ENCODE peak calls at places on chromosomes 6 and 20, in five cellular contexts. One of them, this sample, is unnamed.

GRCh38 chr20:61938839-61939690 is 126.6 kb downstream of the TAF4 start:
- DNase-seq in kidney: peak; percentile 58
- DNase-seq in heart right ventricle: no peak
- DNase-seq in IMR-90: no peak
- DNase-seq in CD4-positive, CD25-positive, alpha-beta regulatory T cell: no peak
- DNase-seq in this sample: no peak

GRCh38 chr6:168403370-168404005 is 37.5 kb upstream of the SMOC2 start:
- DNase-seq in CD4-positive, CD25-positive, alpha-beta regulatory T cell: no peak
- DNase-seq in heart right ventricle: no peak
- DNase-seq in IMR-90: no peak
- DNase-seq in kidney: no peak
- DNase-seq in this sample: no peak

GRCh38 chr6:164042212-164042611 is 627.7 kb downstream of the QKI start:
- DNase-seq in CD4-positive, CD25-positive, alpha-beta regulatory T cell: no peak
- DNase-seq in kidney: no peak
- DNase-seq in IMR-90: no peak
- DNase-seq in heart right ventricle: no peak
- DNase-seq in this sample: no peak

GRCh38 chr6:135267085-135267484 is 86.0 kb downstream of the MYB start:
- DNase-seq in IMR-90: no peak
- DNase-seq in heart right ventricle: no peak
- DNase-seq in kidney: no peak
- DNase-seq in CD4-positive, CD25-positive, alpha-beta regulatory T cell: no peak
- DNase-seq in this sample: no peak

GRCh38 chr6:123333000-123333756 is 303.6 kb downstream of the TRDN start:
- DNase-seq in heart right ventricle: no peak
- DNase-seq in IMR-90: no peak
- DNase-seq in CD4-positive, CD25-positive, alpha-beta regulatory T cell: no peak
- DNase-seq in kidney: no peak
- DNase-seq in this sample: no peak

GRCh38 chr6:89583559-89583958 is 55.0 kb downstream of the LYRM2 start:
- DNase-seq in IMR-90: no peak
- DNase-seq in kidney: no peak
- DNase-seq in heart right ventricle: no peak
- DNase-seq in CD4-positive, CD25-positive, alpha-beta regulatory T cell: no peak
- DNase-seq in this sample: no peak

GRCh38 chr20:8670900-8671229 is 398.0 kb upstream of the PLCB4 start:
- DNase-seq in CD4-positive, CD25-positive, alpha-beta regulatory T cell: no peak
- DNase-seq in kidney: no peak
- DNase-seq in heart right ventricle: no peak
- DNase-seq in IMR-90: no peak
- DNase-seq in this sample: no peak

GRCh38 chr6:24923885-24924401 is 11.8 kb downstream of the RIPOR2 start:
- DNase-seq in heart right ventricle: no peak
- DNase-seq in IMR-90: no peak
- DNase-seq in kidney: no peak
- DNase-seq in CD4-positive, CD25-positive, alpha-beta regulatory T cell: no peak
- DNase-seq in this sample: no peak

GRCh38 chr6:25590986-25591385 is 61.0 kb upstream of the SCGN start:
- DNase-seq in CD4-positive, CD25-positive, alpha-beta regulatory T cell: no peak
- DNase-seq in kidney: no peak
- DNase-seq in heart right ventricle: no peak
- DNase-seq in IMR-90: no peak
- DNase-seq in this sample: no peak

GRCh38 chr6:138692978-138693909 is 80.3 kb upstream of the CCDC28A start:
- DNase-seq in CD4-positive, CD25-positive, alpha-beta regulatory T cell: peak; percentile 32
- DNase-seq in IMR-90: peak; percentile 57
- DNase-seq in heart right ventricle: peak; percentile 47
- DNase-seq in kidney: peak; percentile 92
- DNase-seq in this sample: peak; percentile 83

GRCh38 chr6:104212977-104213696 is 646.6 kb downstream of the HACE1 start:
- DNase-seq in heart right ventricle: no peak
- DNase-seq in CD4-positive, CD25-positive, alpha-beta regulatory T cell: no peak
- DNase-seq in kidney: no peak
- DNase-seq in IMR-90: no peak
- DNase-seq in this sample: no peak

GRCh38 chr6:34022250-34022872 is 123.5 kb downstream of the GRM4 start:
- DNase-seq in heart right ventricle: no peak
- DNase-seq in IMR-90: no peak
- DNase-seq in kidney: peak; percentile 75
- DNase-seq in CD4-positive, CD25-positive, alpha-beta regulatory T cell: no peak
- DNase-seq in this sample: no peak

GRCh38 chr20:14922503-14923267 is 585.3 kb upstream of the FLRT3 start:
- DNase-seq in IMR-90: no peak
- DNase-seq in heart right ventricle: no peak
- DNase-seq in kidney: no peak
- DNase-seq in CD4-positive, CD25-positive, alpha-beta regulatory T cell: no peak
- DNase-seq in this sample: no peak

GRCh38 chr6:102619585-102619984 is 1226.1 kb downstream of the GRIK2 start:
- DNase-seq in CD4-positive, CD25-positive, alpha-beta regulatory T cell: no peak
- DNase-seq in heart right ventricle: no peak
- DNase-seq in kidney: no peak
- DNase-seq in IMR-90: peak; percentile 1
- DNase-seq in this sample: no peak

GRCh38 chr6:43859213-43859612 is 89.2 kb downstream of the VEGFA start:
- DNase-seq in CD4-positive, CD25-positive, alpha-beta regulatory T cell: no peak
- DNase-seq in kidney: no peak
- DNase-seq in IMR-90: no peak
- DNase-seq in heart right ventricle: no peak
- DNase-seq in this sample: no peak

GRCh38 chr6:30829639-30830250 is 54.6 kb upstream of the DDR1 start:
- DNase-seq in kidney: no peak
- DNase-seq in IMR-90: no peak
- DNase-seq in CD4-positive, CD25-positive, alpha-beta regulatory T cell: peak; percentile 57
- DNase-seq in heart right ventricle: no peak
- DNase-seq in this sample: peak; percentile 18

GRCh38 chr6:41786451-41787218 is 859 bp upstream of the TOMM6 start:
- DNase-seq in kidney: peak; percentile 95
- DNase-seq in heart right ventricle: peak; percentile 91
- DNase-seq in CD4-positive, CD25-positive, alpha-beta regulatory T cell: peak; percentile 83
- DNase-seq in IMR-90: peak; percentile 61
- DNase-seq in this sample: peak; percentile 84

GRCh38 chr6:36633915-36634314 is 39.8 kb downstream of the SRSF3 start:
- DNase-seq in IMR-90: peak; percentile 87
- DNase-seq in kidney: peak; percentile 84
- DNase-seq in heart right ventricle: peak; percentile 77
- DNase-seq in CD4-positive, CD25-positive, alpha-beta regulatory T cell: no peak
- DNase-seq in this sample: peak; percentile 82

GRCh38 chr6:105346052-105346451 is 56.8 kb downstream of the PREP start:
- DNase-seq in heart right ventricle: no peak
- DNase-seq in IMR-90: peak; percentile 93
- DNase-seq in CD4-positive, CD25-positive, alpha-beta regulatory T cell: no peak
- DNase-seq in kidney: no peak
- DNase-seq in this sample: no peak

GRCh38 chr20:3412600-3413392 is 5.3 kb upstream of the DNAAF9 start:
- DNase-seq in heart right ventricle: no peak
- DNase-seq in IMR-90: no peak
- DNase-seq in kidney: no peak
- DNase-seq in CD4-positive, CD25-positive, alpha-beta regulatory T cell: no peak
- DNase-seq in this sample: no peak

GRCh38 chr6:125477141-125477540 is 175.4 kb upstream of the HDDC2 start:
- DNase-seq in IMR-90: no peak
- DNase-seq in CD4-positive, CD25-positive, alpha-beta regulatory T cell: no peak
- DNase-seq in heart right ventricle: no peak
- DNase-seq in kidney: no peak
- DNase-seq in this sample: no peak

GRCh38 chr6:81515562-81516453 is 236.7 kb downstream of the TENT5A start:
- DNase-seq in IMR-90: peak; percentile 47
- DNase-seq in CD4-positive, CD25-positive, alpha-beta regulatory T cell: no peak
- DNase-seq in kidney: no peak
- DNase-seq in heart right ventricle: no peak
- DNase-seq in this sample: no peak

GRCh38 chr20:44501448-44501847 is 20.4 kb downstream of the SERINC3 start:
- DNase-seq in kidney: no peak
- DNase-seq in heart right ventricle: peak; percentile 20
- DNase-seq in IMR-90: peak; percentile 91
- DNase-seq in CD4-positive, CD25-positive, alpha-beta regulatory T cell: no peak
- DNase-seq in this sample: no peak

GRCh38 chr6:35052694-35053565 is 88.2 kb downstream of the TCP11 start:
- DNase-seq in CD4-positive, CD25-positive, alpha-beta regulatory T cell: no peak
- DNase-seq in IMR-90: peak; percentile 56
- DNase-seq in heart right ventricle: no peak
- DNase-seq in kidney: no peak
- DNase-seq in this sample: peak; percentile 43

GRCh38 chr6:18241208-18241836 is 23.0 kb downstream of the DEK start:
- DNase-seq in IMR-90: peak; percentile 38
- DNase-seq in heart right ventricle: no peak
- DNase-seq in CD4-positive, CD25-positive, alpha-beta regulatory T cell: peak; percentile 38
- DNase-seq in kidney: no peak
- DNase-seq in this sample: no peak

GRCh38 chr6:151881231-151881630 is 73.7 kb downstream of the ESR1 start:
- DNase-seq in IMR-90: no peak
- DNase-seq in heart right ventricle: no peak
- DNase-seq in kidney: no peak
- DNase-seq in CD4-positive, CD25-positive, alpha-beta regulatory T cell: no peak
- DNase-seq in this sample: no peak

DNA sequence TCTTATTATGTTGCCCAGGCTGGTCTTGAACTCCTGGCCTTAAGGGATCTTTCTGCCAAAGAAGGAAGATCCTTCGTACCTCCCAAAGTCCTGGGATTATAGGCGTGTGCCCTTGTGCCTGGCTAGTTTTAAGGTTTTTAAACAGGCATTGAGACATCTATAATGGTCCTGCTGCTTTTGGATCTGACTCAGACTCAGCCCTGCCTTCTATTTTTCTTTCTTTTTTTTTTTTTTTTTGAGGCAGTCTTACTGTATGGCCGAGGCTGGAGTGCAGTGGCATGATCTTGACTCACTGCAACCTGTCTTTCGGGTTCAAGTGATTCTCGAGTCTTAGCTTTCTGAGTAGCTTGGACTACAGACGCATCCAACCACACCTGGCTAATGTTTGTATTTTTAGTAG is 73.7 kb downstream of the PHF20 start:
- DNase-seq in kidney: no peak
- DNase-seq in heart right ventricle: no peak
- DNase-seq in IMR-90: peak; percentile 50
- DNase-seq in CD4-positive, CD25-positive, alpha-beta regulatory T cell: no peak
- DNase-seq in this sample: no peak
- H3K27ac ChIP-seq in kidney: no peak overlapping the region
- H3K27ac ChIP-seq in heart right ventricle: no peak overlapping the region
- H3K27ac ChIP-seq in IMR-90: no peak overlapping the region
- H3K27ac ChIP-seq in CD4-positive, CD25-positive, alpha-beta regulatory T cell: no peak overlapping the region
- H3K27ac ChIP-seq in this sample: no peak overlapping the region

GRCh38 chr20:31555203-31555602 is 41.0 kb downstream of the HM13 start:
- DNase-seq in IMR-90: no peak
- DNase-seq in heart right ventricle: no peak
- DNase-seq in kidney: peak; percentile 60
- DNase-seq in CD4-positive, CD25-positive, alpha-beta regulatory T cell: no peak
- DNase-seq in this sample: no peak
- H3K27ac ChIP-seq in IMR-90: no peak overlapping the region
- H3K27ac ChIP-seq in heart right ventricle: no peak overlapping the region
- H3K27ac ChIP-seq in kidney: no peak overlapping the region
- H3K27ac ChIP-seq in CD4-positive, CD25-positive, alpha-beta regulatory T cell: no peak overlapping the region
- H3K27ac ChIP-seq in this sample: no peak overlapping the region

GRCh38 chr6:32109765-32110160 is 625 bp upstream of the TNXB start:
- DNase-seq in CD4-positive, CD25-positive, alpha-beta regulatory T cell: no peak
- DNase-seq in heart right ventricle: no peak
- DNase-seq in IMR-90: no peak
- DNase-seq in kidney: no peak
- DNase-seq in this sample: no peak
- H3K27ac ChIP-seq in CD4-positive, CD25-positive, alpha-beta regulatory T cell: no peak overlapping the region
- H3K27ac ChIP-seq in heart right ventricle: peak overlapping the region; percentile 90
- H3K27ac ChIP-seq in IMR-90: no peak overlapping the region
- H3K27ac ChIP-seq in kidney: peak overlapping the region; percentile 59
- H3K27ac ChIP-seq in this sample: no peak overlapping the region

DNA sequence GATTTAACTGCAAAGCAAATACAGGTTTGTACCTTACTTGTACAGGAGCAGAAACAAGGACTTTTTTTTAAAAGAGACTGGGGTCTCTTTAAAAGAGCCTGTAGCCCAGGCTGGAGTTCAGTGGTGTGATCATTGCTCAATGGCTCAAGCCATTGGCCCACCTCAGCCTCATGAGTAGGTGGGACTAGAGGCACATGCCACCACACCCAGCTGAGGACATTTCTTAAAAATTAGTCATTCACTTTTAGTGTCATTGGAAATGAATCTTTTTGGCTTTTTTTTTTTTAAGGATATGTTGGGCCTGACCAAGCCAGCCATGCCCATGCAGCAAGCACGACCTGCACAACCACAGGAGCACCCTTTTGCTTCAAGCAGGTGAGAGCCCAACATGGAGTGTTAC is 16.9 kb downstream of the SEC23B start:
- DNase-seq in IMR-90: peak; percentile 68
- DNase-seq in heart right ventricle: no peak
- DNase-seq in CD4-positive, CD25-positive, alpha-beta regulatory T cell: no peak
- DNase-seq in kidney: no peak
- DNase-seq in this sample: no peak
- H3K27ac ChIP-seq in IMR-90: no peak overlapping the region
- H3K27ac ChIP-seq in heart right ventricle: no peak overlapping the region
- H3K27ac ChIP-seq in CD4-positive, CD25-positive, alpha-beta regulatory T cell: no peak overlapping the region
- H3K27ac ChIP-seq in kidney: no peak overlapping the region
- H3K27ac ChIP-seq in this sample: no peak overlapping the region

GRCh38 chr6:166999845-167000253 is 652 bp downstream of the CEP43 start:
- DNase-seq in CD4-positive, CD25-positive, alpha-beta regulatory T cell: peak; percentile 26
- DNase-seq in heart right ventricle: no peak
- DNase-seq in kidney: no peak
- DNase-seq in IMR-90: no peak
- DNase-seq in this sample: no peak
- H3K27ac ChIP-seq in CD4-positive, CD25-positive, alpha-beta regulatory T cell: peak overlapping the region; percentile 79
- H3K27ac ChIP-seq in heart right ventricle: peak overlapping the region; percentile 78
- H3K27ac ChIP-seq in kidney: peak overlapping the region; percentile 61
- H3K27ac ChIP-seq in IMR-90: peak overlapping the region; percentile 70
- H3K27ac ChIP-seq in this sample: peak overlapping the region; percentile 50

DNA sequence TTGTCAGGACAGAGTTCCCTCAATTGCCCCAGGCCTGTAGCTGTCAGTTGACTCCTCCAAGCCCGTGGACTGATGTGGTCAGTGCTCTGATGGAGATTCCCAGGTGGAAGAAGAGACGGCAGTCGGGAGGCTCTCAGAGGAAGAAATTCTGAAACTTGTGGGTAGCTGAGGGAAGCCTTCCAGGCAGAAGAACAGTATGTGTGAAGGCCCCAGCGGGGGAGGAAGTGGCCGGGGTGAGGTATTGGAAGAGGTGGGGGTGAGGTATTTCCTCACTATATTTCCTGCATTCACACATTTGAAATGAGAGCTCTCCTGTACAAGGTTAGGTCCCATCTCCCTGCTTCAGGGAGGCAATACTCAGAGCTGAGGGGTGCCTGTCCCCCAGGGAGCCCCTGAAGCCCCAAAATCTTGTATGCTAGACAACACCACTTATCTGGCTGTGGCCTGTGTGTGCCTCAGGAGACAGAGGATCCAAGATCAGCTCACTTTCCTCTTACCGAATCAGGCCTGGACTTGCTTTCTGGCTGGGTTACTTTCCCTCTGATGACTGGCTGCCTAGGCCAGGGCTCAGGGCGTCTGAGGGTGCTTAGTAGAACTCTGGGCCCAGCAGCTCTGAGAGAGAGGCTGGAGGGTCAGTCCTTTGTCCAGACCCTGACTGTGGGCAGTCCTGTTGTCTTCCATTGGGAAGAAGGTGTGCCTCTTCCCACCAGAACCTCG is 49.3 kb upstream of the MYL9 start:
- DNase-seq in CD4-positive, CD25-positive, alpha-beta regulatory T cell: peak; percentile 77
- DNase-seq in IMR-90: no peak
- DNase-seq in heart right ventricle: peak; percentile 42
- DNase-seq in kidney: no peak
- DNase-seq in this sample: no peak
- H3K27ac ChIP-seq in CD4-positive, CD25-positive, alpha-beta regulatory T cell: peak overlapping the region; percentile 77
- H3K27ac ChIP-seq in IMR-90: no peak overlapping the region
- H3K27ac ChIP-seq in heart right ventricle: peak overlapping the region; percentile 66
- H3K27ac ChIP-seq in kidney: no peak overlapping the region
- H3K27ac ChIP-seq in this sample: no peak overlapping the region

GRCh38 chr20:32687180-32687532 is 13.4 kb upstream of the C20orf203 start:
- DNase-seq in CD4-positive, CD25-positive, alpha-beta regulatory T cell: no peak
- DNase-seq in kidney: no peak
- DNase-seq in heart right ventricle: no peak
- DNase-seq in IMR-90: no peak
- DNase-seq in this sample: no peak
- H3K27ac ChIP-seq in CD4-positive, CD25-positive, alpha-beta regulatory T cell: no peak overlapping the region
- H3K27ac ChIP-seq in kidney: no peak overlapping the region
- H3K27ac ChIP-seq in heart right ventricle: no peak overlapping the region
- H3K27ac ChIP-seq in IMR-90: no peak overlapping the region
- H3K27ac ChIP-seq in this sample: no peak overlapping the region

GRCh38 chr6:96812077-96812703 is 25.1 kb downstream of the GPR63 start:
- DNase-seq in heart right ventricle: no peak
- DNase-seq in IMR-90: peak; percentile 24
- DNase-seq in kidney: no peak
- DNase-seq in CD4-positive, CD25-positive, alpha-beta regulatory T cell: no peak
- DNase-seq in this sample: no peak
- H3K27ac ChIP-seq in heart right ventricle: no peak overlapping the region
- H3K27ac ChIP-seq in IMR-90: no peak overlapping the region
- H3K27ac ChIP-seq in kidney: no peak overlapping the region
- H3K27ac ChIP-seq in CD4-positive, CD25-positive, alpha-beta regulatory T cell: no peak overlapping the region
- H3K27ac ChIP-seq in this sample: no peak overlapping the region

This sample was measured in pancreas.